ENCODE peak calls at places on chromosomes 11 and 22, in seven cellular contexts. S is NCI-H460; Q is activated CD8-positive, alpha-beta T cell treated with anti-CD3 and anti-CD28 coated beads, Interleukin-2, amount 10 ng/mL, durations not matched to agents 7 days and 5 days; U is upper lobe of right lung; H is CD4-positive, alpha-beta memory T cell; K is DMS79 treated with DMSO at 0.1 percent for 48 hours; J is IMR-90. N is an unnamed sample.

GRCh38 chr11:59754859-59755700 is at the start of gene STX3:
- DNase-seq in J (peak), S (no peak), Q (peak), H (peak), U (peak), K (peak), N (peak)

GRCh38 chr11:6705905-6706535 is 22.9 kb upstream of the MRPL17 start:
- DNase-seq in Q (peak), K (peak), U (no peak), H (peak), S (peak), J (peak), N (peak)

GRCh38 chr22:32475428-32476010 is 908 bp downstream of the FBXO7 start:
- DNase-seq in K (no peak), Q (peak), J (no peak), U (no peak), S (no peak), H (no peak), N (peak)

GRCh38 chr11:65883786-65884715 is 4.2 kb downstream of the FIBP start:
- DNase-seq in H (no peak), K (no peak), J (no peak), Q (no peak), S (no peak), U (no peak), N (no peak)

GRCh38 chr11:118524757-118525465 is 2.4 kb upstream of the TTC36 start:
- DNase-seq in H (no peak), S (no peak), U (no peak), Q (no peak), K (peak), J (no peak), N (peak)

GRCh38 chr11:24043842-24044241 is 453.0 kb upstream of the LUZP2 start:
- DNase-seq in J (no peak), U (no peak), S (no peak), Q (no peak), H (no peak), K (no peak), N (no peak)

GRCh38 chr22:42937164-42937854 is 77.6 kb downstream of the PACSIN2 start:
- DNase-seq in H (no peak), K (no peak), Q (peak), S (peak), U (peak), J (peak), N (peak)

GRCh38 chr11:94869186-94869585 is 101.0 kb downstream of the AMOTL1 start:
- DNase-seq in H (no peak), U (no peak), J (no peak), Q (no peak), K (no peak), S (no peak), N (no peak)

GRCh38 chr22:50010676-50011446 is 1.7 kb downstream of the IL17REL start:
- DNase-seq in J (no peak), S (no peak), Q (no peak), K (no peak), U (peak), H (peak), N (no peak)

GRCh38 chr11:16861867-16862266 is 123.4 kb downstream of the C11orf58 start:
- DNase-seq in S (no peak), U (no peak), K (no peak), J (no peak), H (no peak), Q (no peak), N (no peak)

GRCh38 chr11:15956302-15956701 is 400.0 kb downstream of the SOX6 start:
- DNase-seq in Q (no peak), U (no peak), K (no peak), J (no peak), S (no peak), H (no peak), N (no peak)